ENCODE peak calls at places on chromosome 10, in eight cellular contexts. E, D, J, K, V, Y, F and H are unnamed samples.

GRCh38 chr10:98609265-98609664 is 162.5 kb upstream of the HPS1 start:
- DNase-seq in E (no peak), D (no peak), J (no peak), K (no peak), V (no peak), Y (no peak), F (no peak), H (no peak)

GRCh38 chr10:33974976-33975478 is 640.6 kb upstream of the NRP1 start:
- DNase-seq in E (no peak), D (no peak), J (no peak), K (no peak), V (no peak), Y (peak; percentile 74), F (no peak), H (no peak)

GRCh38 chr10:127999291-127999690 is 92.4 kb downstream of the PTPRE start:
- DNase-seq in E (no peak), D (peak; percentile 79), J (no peak), K (no peak), V (no peak), Y (no peak), F (no peak), H (no peak)

GRCh38 chr10:5775705-5776104 is 37.5 kb downstream of the GDI2 start:
- DNase-seq in E (peak; percentile 37), D (peak; percentile 14), J (peak; percentile 79), K (no peak), V (no peak), Y (no peak), F (peak; percentile 61), H (no peak)

GRCh38 chr10:116444527-116445142 is 17.0 kb downstream of the PNLIPRP3 start:
- DNase-seq in E (no peak), D (peak; percentile 30), J (no peak), K (peak; percentile 51), V (no peak), Y (peak; percentile 19), F (no peak), H (no peak)

GRCh38 chr10:129417164-129417563 is 49.9 kb upstream of the MGMT start:
- DNase-seq in E (no peak), D (no peak), J (no peak), K (no peak), V (no peak), Y (no peak), F (no peak), H (no peak)

GRCh38 chr10:104028146-104028545 is 57.5 kb downstream of the COL17A1 start:
- DNase-seq in E (no peak), D (peak; percentile 87), J (no peak), K (no peak), V (peak; percentile 39), Y (no peak), F (peak; percentile 3), H (no peak)

GRCh38 chr10:79053481-79054202 is 15.1 kb upstream of the ZMIZ1 start:
- DNase-seq in E (no peak), D (no peak), J (no peak), K (no peak), V (no peak), Y (no peak), F (no peak), H (no peak)

GRCh38 chr10:17847586-17848296 is 38.6 kb downstream of the MRC1 start:
- DNase-seq in E (no peak), D (peak; percentile 37), J (no peak), K (no peak), V (no peak), Y (peak; percentile 3), F (no peak), H (no peak)

GRCh38 chr10:62765726-62766125 is 38.8 kb upstream of the ADO start:
- DNase-seq in E (no peak), D (no peak), J (no peak), K (no peak), V (no peak), Y (no peak), F (no peak), H (no peak)

GRCh38 chr10:30988831-30989458 is 42.7 kb downstream of the ZNF438 start:
- DNase-seq in E (no peak), D (no peak), J (no peak), K (no peak), V (no peak), Y (no peak), F (no peak), H (no peak)

GRCh38 chr10:20166291-20166690 is 350.1 kb downstream of the PLXDC2 start:
- DNase-seq in E (no peak), D (no peak), J (no peak), K (no peak), V (no peak), Y (no peak), F (no peak), H (no peak)

GRCh38 chr10:14039968-14040668 is 290.6 kb downstream of the FRMD4A start:
- DNase-seq in E (no peak), D (no peak), J (no peak), K (no peak), V (no peak), Y (no peak), F (no peak), H (no peak)

GRCh38 chr10:113080061-113080460 is 130.0 kb downstream of the TCF7L2 start:
- DNase-seq in E (no peak), D (no peak), J (no peak), K (no peak), V (no peak), Y (no peak), F (no peak), H (no peak)

GRCh38 chr10:29634764-29635625 is at the start of gene SVIL:
- DNase-seq in E (peak; percentile 75), D (no peak), J (no peak), K (peak; percentile 55), V (no peak), Y (no peak), F (no peak), H (no peak)

GRCh38 chr10:4061441-4061951 is 276.5 kb upstream of the KLF6 start:
- DNase-seq in E (peak; percentile 80), D (no peak), J (no peak), K (no peak), V (no peak), Y (no peak), F (no peak), H (no peak)

GRCh38 chr10:123759496-123760070 is 93.4 kb downstream of the GPR26 start:
- DNase-seq in E (no peak), D (no peak), J (no peak), K (no peak), V (no peak), Y (no peak), F (no peak), H (peak; percentile 23)